ENCODE peak calls at places on chromosomes 16 and 17, in seven cellular contexts. O, H, R, C, A, S and D are unnamed samples.

GRCh38 chr17:70235252-70235651 is 65.9 kb downstream of the KCNJ2 start:
- DNase-seq in O (no peak), H (no peak), R (no peak), C (no peak), A (no peak), S (no peak), D (no peak)

GRCh38 chr17:7882629-7883028 is 6.0 kb upstream of the CHD3 start:
- DNase-seq in O (no peak), H (peak), R (peak), C (no peak), A (no peak), S (no peak), D (no peak)

GRCh38 chr16:13046422-13046821 is 145.0 kb downstream of the SHISA9 start:
- DNase-seq in O (no peak), H (no peak), R (no peak), C (no peak), A (no peak), S (no peak), D (no peak)

GRCh38 chr17:77127735-77128361 is 12.9 kb upstream of the SEC14L1 start:
- DNase-seq in O (no peak), H (no peak), R (no peak), C (no peak), A (no peak), S (peak), D (no peak)

GRCh38 chr17:67082110-67082509 is 37.8 kb downstream of the CACNG1 start:
- DNase-seq in O (no peak), H (no peak), R (no peak), C (no peak), A (no peak), S (peak), D (no peak)

GRCh38 chr17:32341141-32341856 is 674 bp downstream of the C17orf75 start:
- DNase-seq in O (no peak), H (peak), R (peak), C (no peak), A (no peak), S (peak), D (peak)

GRCh38 chr16:80441935-80442334 is 98.9 kb upstream of the DYNLRB2 start:
- DNase-seq in O (no peak), H (no peak), R (no peak), C (no peak), A (no peak), S (no peak), D (no peak)

GRCh38 chr17:78105101-78105500 is 23.5 kb downstream of the TMC6 start:
- DNase-seq in O (no peak), H (no peak), R (no peak), C (no peak), A (no peak), S (no peak), D (no peak)

GRCh38 chr17:4881761-4882555 is 17.4 kb upstream of the C17orf107 start:
- DNase-seq in O (peak), H (peak), R (peak), C (peak), A (no peak), S (peak), D (peak)

GRCh38 chr17:81150379-81151038 is 14.8 kb upstream of the PVALEF start:
- DNase-seq in O (no peak), H (no peak), R (no peak), C (no peak), A (no peak), S (no peak), D (no peak)

GRCh38 chr17:66431910-66432309 is 129.5 kb downstream of the PRKCA start:
- DNase-seq in O (peak), H (no peak), R (no peak), C (no peak), A (peak), S (no peak), D (no peak)

GRCh38 chr16:57341441-57342303 is 16.9 kb upstream of the CCL22 start:
- DNase-seq in O (peak), H (no peak), R (peak), C (no peak), A (peak), S (no peak), D (peak)

GRCh38 chr17:61335845-61336655 is 63.6 kb upstream of the TBX2 start:
- DNase-seq in O (no peak), H (peak), R (peak), C (no peak), A (no peak), S (no peak), D (peak)

GRCh38 chr17:43578699-43579569 is 32.8 kb upstream of the ETV4 start:
- DNase-seq in O (peak), H (peak), R (peak), C (no peak), A (peak), S (peak), D (no peak)

GRCh38 chr16:74909665-74910064 is 75.3 kb downstream of the WDR59 start:
- DNase-seq in O (no peak), H (no peak), R (no peak), C (no peak), A (no peak), S (no peak), D (no peak)

GRCh38 chr16:3059041-3059722 is 6.3 kb upstream of the IL32 start:
- DNase-seq in O (peak), H (peak), R (peak), C (peak), A (peak), S (peak), D (peak)

GRCh38 chr17:65407017-65407416 is 154.4 kb downstream of the AXIN2 start:
- DNase-seq in O (peak), H (no peak), R (no peak), C (no peak), A (peak), S (no peak), D (no peak)

GRCh38 chr17:42543190-42544079 is 7.4 kb downstream of the NAGLU start:
- DNase-seq in O (peak), H (no peak), R (no peak), C (no peak), A (no peak), S (no peak), D (no peak)

GRCh38 chr16:15879255-15879804 is 9.1 kb downstream of the CEP20 start:
- DNase-seq in O (peak), H (no peak), R (no peak), C (no peak), A (peak), S (no peak), D (no peak)

GRCh38 chr16:51267676-51268075 is 116.6 kb upstream of the SALL1 start:
- DNase-seq in O (no peak), H (no peak), R (no peak), C (no peak), A (no peak), S (no peak), D (no peak)

GRCh38 chr16:1027416-1027815 is 45.1 kb upstream of the SSTR5 start:
- DNase-seq in O (no peak), H (no peak), R (no peak), C (no peak), A (no peak), S (no peak), D (no peak)

GRCh38 chr17:50491510-50491909 is 12.8 kb downstream of the RSAD1 start:
- DNase-seq in O (no peak), H (no peak), R (no peak), C (no peak), A (no peak), S (no peak), D (no peak)

GRCh38 chr17:40443196-40443987 is at the start of gene IGFBP4:
- DNase-seq in O (peak), H (peak), R (peak), C (no peak), A (peak), S (peak), D (peak)

GRCh38 chr17:10616502-10617119 is 40.5 kb downstream of the MYH3 start:
- DNase-seq in O (peak), H (peak), R (peak), C (no peak), A (peak), S (peak), D (peak)

GRCh38 chr17:29628619-29629018 is 5.9 kb upstream of the CORO6 start:
- DNase-seq in O (no peak), H (no peak), R (no peak), C (no peak), A (no peak), S (no peak), D (no peak)

GRCh38 chr17:34997355-34997862 is 17.1 kb downstream of the LIG3 start:
- DNase-seq in O (no peak), H (no peak), R (no peak), C (no peak), A (peak), S (no peak), D (no peak)

GRCh38 chr17:58328195-58329034 is at the start of gene TSPOAP1:
- DNase-seq in O (no peak), H (peak), R (no peak), C (no peak), A (no peak), S (peak), D (no peak)

GRCh38 chr16:83978401-83978904 is 10.4 kb downstream of the NECAB2 start:
- DNase-seq in O (no peak), H (no peak), R (no peak), C (no peak), A (no peak), S (no peak), D (no peak)

GRCh38 chr17:57918017-57918895 is 37.0 kb downstream of the CUEDC1 start:
- DNase-seq in O (peak), H (no peak), R (no peak), C (no peak), A (peak), S (no peak), D (peak)

GRCh38 chr16:69195371-69196029 is 8.5 kb downstream of the SNTB2 start:
- DNase-seq in O (no peak), H (no peak), R (peak), C (peak), A (no peak), S (no peak), D (no peak)

GRCh38 chr17:45382226-45382625 is 50.4 kb downstream of the ARHGAP27 start:
- DNase-seq in O (no peak), H (no peak), R (no peak), C (no peak), A (no peak), S (no peak), D (no peak)

GRCh38 chr16:52257534-52257933 is 289.4 kb downstream of the TOX3 start:
- DNase-seq in O (no peak), H (no peak), R (no peak), C (no peak), A (no peak), S (no peak), D (no peak)

GRCh38 chr17:51289776-51290175 is 29.4 kb downstream of the UTP18 start:
- DNase-seq in O (no peak), H (no peak), R (no peak), C (no peak), A (no peak), S (no peak), D (no peak)

GRCh38 chr17:18950944-18951905 is 740 bp upstream of the SLC5A10 start:
- DNase-seq in O (peak), H (no peak), R (no peak), C (no peak), A (peak), S (no peak), D (no peak)

GRCh38 chr17:32494621-32495346 is 8.0 kb downstream of the CDK5R1 start:
- DNase-seq in O (no peak), H (no peak), R (peak), C (no peak), A (no peak), S (no peak), D (no peak)